ENCODE peak calls at places on chromosomes 12 and 14, in eight cellular contexts. O is Peyer's patch; K is CD4-positive, alpha-beta T cell; D is brain microvascular endothelial cell; A is lung; Z is left lung; P is vagina; Y is hepatocyte. C is an unnamed sample.

GRCh38 chr12:83128529-83128928 is 441.8 kb downstream of the TMTC2 start:
- DNase-seq in O (no peak), K (no peak), D (no peak), A (no peak), Z (no peak), P (no peak), Y (no peak), C (no peak)

GRCh38 chr12:24111591-24111990 is 162.1 kb upstream of the SOX5 start:
- DNase-seq in O (no peak), K (no peak), D (no peak), A (no peak), Z (no peak), P (no peak), Y (no peak), C (no peak)

GRCh38 chr12:2094597-2094996 is 41.8 kb downstream of the CACNA1C start:
- DNase-seq in O (no peak), K (no peak), D (no peak), A (no peak), Z (no peak), P (no peak), Y (no peak), C (no peak)

GRCh38 chr12:85979641-85980040 is 105.5 kb downstream of the NTS start:
- DNase-seq in O (no peak), K (no peak), D (peak; percentile 35), A (no peak), Z (no peak), P (no peak), Y (no peak), C (no peak)

GRCh38 chr12:109759595-109759994 is 46.0 kb downstream of the FAM222A start:
- DNase-seq in O (peak; percentile 27), K (no peak), D (no peak), A (no peak), Z (peak; percentile 58), P (no peak), Y (no peak), C (no peak)

GRCh38 chr14:68607081-68607851 is 185.6 kb downstream of the ZFP36L1 start:
- DNase-seq in O (no peak), K (no peak), D (no peak), A (no peak), Z (no peak), P (no peak), Y (peak; percentile 86), C (peak; percentile 13)

GRCh38 chr14:101604935-101605767 is 43.9 kb downstream of the DIO3 start:
- DNase-seq in O (no peak), K (no peak), D (no peak), A (peak; percentile 27), Z (peak; percentile 39), P (peak; percentile 74), Y (no peak), C (no peak)

GRCh38 chr14:95816539-95816938 is 60.1 kb upstream of the TUNAR start:
- DNase-seq in O (no peak), K (no peak), D (no peak), A (no peak), Z (no peak), P (peak; percentile 47), Y (no peak), C (no peak)

GRCh38 chr12:112176321-112177010 is 51.1 kb downstream of the TRAFD1 start:
- DNase-seq in O (peak; percentile 8), K (no peak), D (no peak), A (no peak), Z (no peak), P (no peak), Y (no peak), C (no peak)

GRCh38 chr12:14960548-14961465 is 594 bp downstream of the ARHGDIB start:
- DNase-seq in O (peak; percentile 72), K (peak; percentile 48), D (no peak), A (peak; percentile 45), Z (no peak), P (no peak), Y (no peak), C (no peak)

GRCh38 chr12:132266370-132266769 is 63.0 kb downstream of the GALNT9 start:
- DNase-seq in O (no peak), K (no peak), D (no peak), A (no peak), Z (peak; percentile 50), P (no peak), Y (no peak), C (no peak)

GRCh38 chr12:19277707-19278106 is 148.2 kb downstream of the PLEKHA5 start:
- DNase-seq in O (no peak), K (no peak), D (no peak), A (no peak), Z (no peak), P (no peak), Y (no peak), C (no peak)

GRCh38 chr14:50871914-50872732 is at the start of gene ABHD12B:
- DNase-seq in O (no peak), K (no peak), D (no peak), A (no peak), Z (peak; percentile 84), P (no peak), Y (no peak), C (no peak)

GRCh38 chr12:101230547-101230946 is 20.5 kb upstream of the SLC5A8 start:
- DNase-seq in O (no peak), K (no peak), D (peak; percentile 11), A (no peak), Z (no peak), P (no peak), Y (no peak), C (no peak)

GRCh38 chr12:64390275-64390851 is at the start of gene C12orf56:
- DNase-seq in O (no peak), K (no peak), D (no peak), A (no peak), Z (peak; percentile 78), P (peak; percentile 52), Y (peak; percentile 42), C (no peak)

GRCh38 chr12:120720234-120720968 is 5.2 kb upstream of the ACADS start:
- DNase-seq in O (no peak), K (no peak), D (peak; percentile 56), A (no peak), Z (no peak), P (no peak), Y (peak; percentile 57), C (no peak)

GRCh38 chr12:78245111-78245510 is 414.4 kb downstream of the NAV3 start:
- DNase-seq in O (no peak), K (no peak), D (no peak), A (no peak), Z (no peak), P (no peak), Y (no peak), C (no peak)

GRCh38 chr14:69713976-69714716 is 52.8 kb upstream of the SRSF5 start:
- DNase-seq in O (peak; percentile 45), K (no peak), D (no peak), A (no peak), Z (no peak), P (no peak), Y (no peak), C (peak; percentile 95)

GRCh38 chr12:45076417-45077031 is 25.6 kb upstream of the DBX2 start:
- DNase-seq in O (no peak), K (no peak), D (no peak), A (no peak), Z (no peak), P (no peak), Y (no peak), C (no peak)

GRCh38 chr14:21993837-21994236 is 320.2 kb upstream of the OR4E1 start:
- DNase-seq in O (no peak), K (no peak), D (no peak), A (no peak), Z (no peak), P (no peak), Y (no peak), C (no peak)
- TF ChIP-seq CTCF in O (no peak), K (no peak), D (no peak), A (no peak), Z (no peak), P (no peak), Y (no peak), C (no peak)

GRCh38 chr14:21096889-21097615 is 1.4 kb downstream of the ZNF219 start:
- DNase-seq in O (no peak), K (no peak), D (no peak), A (no peak), Z (no peak), P (no peak), Y (no peak), C (no peak)

GRCh38 chr14:21099596-21099985 is 1.1 kb upstream of the ZNF219 start:
- DNase-seq in O (no peak), K (no peak), D (no peak), A (no peak), Z (no peak), P (no peak), Y (no peak), C (no peak)

GRCh38 chr14:21097616-21098133 is 780 bp downstream of the ZNF219 start:
- DNase-seq in O (peak; percentile 69), K (no peak), D (no peak), A (no peak), Z (peak; percentile 73), P (no peak), Y (peak; percentile 65), C (no peak)

GRCh38 chr14:21098892-21099595 is 589 bp upstream of the ZNF219 start:
- DNase-seq in O (no peak), K (no peak), D (no peak), A (no peak), Z (no peak), P (no peak), Y (no peak), C (no peak)

GRCh38 chr14:21098134-21098891 is at the start of gene ZNF219:
- DNase-seq in O (peak; percentile 73), K (no peak), D (no peak), A (peak; percentile 66), Z (peak; percentile 85), P (no peak), Y (peak; percentile 75), C (no peak)
- TF ChIP-seq CTCF in O (no peak), K (no peak), D (no peak), A (no peak), Z (no peak), P (no peak), Y (no peak), C (no peak)

DNA sequence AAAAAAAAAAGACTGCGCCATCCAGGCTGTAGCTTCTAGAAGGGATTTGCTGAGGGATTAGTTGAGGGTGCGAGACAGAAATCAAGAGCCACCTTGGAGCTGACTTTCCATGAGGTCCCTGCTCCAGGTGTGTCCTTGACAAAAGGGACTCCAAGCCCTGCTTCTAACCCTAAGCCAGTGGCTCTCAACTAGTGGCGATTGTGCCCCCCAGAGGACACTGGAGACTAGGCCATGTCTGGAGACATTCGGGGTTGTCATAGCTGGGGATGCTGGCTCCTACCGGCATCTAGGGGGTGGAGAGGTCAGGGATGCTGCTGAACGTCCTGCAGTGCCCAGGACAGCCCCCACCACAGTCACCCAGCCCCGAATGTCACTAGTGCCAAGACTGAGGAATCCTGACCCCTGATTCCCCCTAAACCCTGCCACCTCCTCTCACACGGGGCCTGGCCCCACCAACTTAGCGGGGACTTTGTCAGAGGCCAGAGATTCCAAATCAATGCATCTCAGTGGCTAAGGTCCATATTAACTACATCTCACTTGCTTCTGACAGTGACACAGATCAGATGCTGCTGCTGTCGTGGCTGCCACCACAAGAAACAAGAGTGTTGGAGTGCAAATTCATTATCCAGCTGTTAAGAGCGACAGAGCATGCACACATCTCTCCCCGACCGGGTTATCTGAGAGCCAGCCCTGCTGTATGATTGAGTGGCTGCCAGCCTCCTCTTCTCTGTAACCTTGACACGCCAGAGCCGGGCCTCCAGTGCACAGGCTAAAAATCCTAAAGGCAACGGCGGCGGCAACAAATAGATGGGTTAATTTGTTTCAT is 40.4 kb downstream of the SPRING1 start:
- DNase-seq in O (no peak), K (no peak), D (no peak), A (no peak), Z (no peak), P (no peak), Y (peak; percentile 40), C (peak; percentile 40)
- TF ChIP-seq CTCF in O (no peak), K (no peak), D (peak; percentile 53), A (no peak), Z (no peak), P (no peak), Y (peak; percentile 40), C (peak; percentile 60)

GRCh38 chr12:49092086-49092815 is 2.4 kb downstream of the DHH start:
- DNase-seq in O (peak; percentile 71), K (peak; percentile 39), D (no peak), A (no peak), Z (peak; percentile 79), P (no peak), Y (peak; percentile 47), C (no peak)
- TF ChIP-seq CTCF in O (peak; percentile 23), K (peak; percentile 63), D (peak; percentile 71), A (peak; percentile 8), Z (no peak), P (no peak), Y (peak; percentile 48), C (peak; percentile 40)

C was measured in LNCaP clone FGC.